ENCODE peak calls at places on chromosome 6, in eight cellular contexts. E is small intestine; D is transverse colon; M is stimulated activated CD4-positive, alpha-beta T cell treated with anti-CD3 and anti-CD28 coated beads, Interleukin-2, amount 100 ng/mL, for 48 hours; F is stimulated activated naive CD4-positive, alpha-beta T cell treated with Interleukin-2 at 50 U/mL for 16 hours; Z is nephron progenitor cell; H is H4; J is AG10803. R is an unnamed sample.

GRCh38 chr6:113464536-113464935 is 392.6 kb upstream of the MARCKS start:
- DNase-seq in H (no peak), D (no peak), M (no peak), E (no peak), Z (no peak), J (no peak), F (no peak), R (no peak)

GRCh38 chr6:25232478-25232877 is 46.7 kb upstream of the CARMIL1 start:
- DNase-seq in J (peak), F (no peak), M (no peak), E (no peak), D (no peak), H (no peak), Z (peak), R (no peak)

GRCh38 chr6:41706876-41707564 is 28.4 kb downstream of the TFEB start:
- DNase-seq in J (peak), F (no peak), H (no peak), D (no peak), Z (no peak), M (peak), E (no peak), R (no peak)

GRCh38 chr6:36320475-36320874 is 16.2 kb downstream of the BNIP5 start:
- DNase-seq in J (no peak), F (no peak), E (peak), Z (no peak), D (peak), H (no peak), M (no peak), R (no peak)

GRCh38 chr6:20559924-20560551 is 25.8 kb downstream of the CDKAL1 start:
- DNase-seq in E (no peak), H (no peak), J (peak), F (no peak), Z (no peak), D (no peak), M (no peak), R (no peak)

GRCh38 chr6:29941006-29941405 is 1.3 kb upstream of the HLA-A start:
- DNase-seq in M (no peak), H (no peak), J (no peak), F (no peak), Z (no peak), D (no peak), E (no peak), R (no peak)

GRCh38 chr6:27862396-27863061 is 49.7 kb downstream of the OR2B2 start:
- DNase-seq in E (no peak), H (no peak), J (no peak), M (no peak), F (no peak), D (no peak), Z (no peak), R (no peak)

GRCh38 chr6:111646942-111647341 is 41.3 kb upstream of the TRAF3IP2 start:
- DNase-seq in H (no peak), J (peak), E (no peak), M (no peak), F (no peak), Z (no peak), D (no peak), R (peak)

GRCh38 chr6:111450087-111450486 is 32.9 kb downstream of the REV3L start:
- DNase-seq in D (no peak), J (no peak), H (no peak), F (no peak), E (no peak), M (no peak), Z (no peak), R (no peak)

GRCh38 chr6:70684794-70685493 is 17.3 kb downstream of the SMAP1 start:
- DNase-seq in J (no peak), M (no peak), Z (no peak), F (no peak), H (no peak), D (no peak), E (peak), R (no peak)

R was measured in ovary.